ENCODE peak calls at places on chromosomes 3 and 15, in ten cellular contexts. A is stimulated activated CD8-positive, alpha-beta memory T cell treated with anti-CD3 and anti-CD28 coated beads, Interleukin-12 subunit alpha, Interleukin-12 subunit beta, amount 100 ng/mL, for 1 hour; S is iPS DF 19.7; L is M059J; T is non-pigmented ciliary epithelial cell; X is NCI-H1105 treated with DMSO at 0.1 percent for 48 hours; D is left ventricle myocardium inferior; H is glutamatergic neuron; W is A172; B is brain microvascular endothelial cell. Q is an unnamed sample.

GRCh38 chr15:70605606-70606410 is 157.6 kb downstream of the UACA start:
- DNase-seq in A (no peak), S (no peak), L (peak), T (no peak), X (peak), D (peak), H (no peak), W (peak), B (peak), Q (peak)

GRCh38 chr15:67146214-67146613 is 80.8 kb downstream of the SMAD3 start:
- DNase-seq in A (no peak), S (no peak), L (peak), T (no peak), X (no peak), D (peak), H (peak), W (peak), B (peak), Q (peak)

GRCh38 chr3:59540241-59540640 is 490.4 kb upstream of the CFAP20DC start:
- DNase-seq in A (no peak), S (no peak), L (peak), T (peak), X (no peak), D (no peak), H (no peak), W (no peak), B (peak), Q (no peak)

GRCh38 chr15:85587707-85588441 is 206.9 kb downstream of the KLHL25 start:
- DNase-seq in A (no peak), S (no peak), L (peak), T (peak), X (no peak), D (no peak), H (no peak), W (peak), B (peak), Q (no peak)

GRCh38 chr3:16508591-16508995 is 4.9 kb downstream of the RFTN1 start:
- DNase-seq in A (no peak), S (no peak), L (no peak), T (no peak), X (no peak), D (no peak), H (no peak), W (no peak), B (no peak), Q (no peak)

GRCh38 chr15:83837946-83838571 is 184.1 kb downstream of the ADAMTSL3 start:
- DNase-seq in A (no peak), S (no peak), L (peak), T (no peak), X (peak), D (no peak), H (peak), W (peak), B (peak), Q (peak)

GRCh38 chr3:184815046-184815930 is 3.3 kb downstream of the VPS8 start:
- DNase-seq in A (no peak), S (no peak), L (peak), T (peak), X (no peak), D (no peak), H (no peak), W (peak), B (peak), Q (no peak)

GRCh38 chr3:120418866-120419490 is 31.8 kb downstream of the FSTL1 start:
- DNase-seq in A (no peak), S (peak), L (peak), T (no peak), X (peak), D (peak), H (peak), W (peak), B (peak), Q (no peak)

GRCh38 chr3:190150681-190151080 is 30.0 kb upstream of the P3H2 start:
- DNase-seq in A (no peak), S (no peak), L (no peak), T (no peak), X (no peak), D (no peak), H (no peak), W (no peak), B (no peak), Q (no peak)

GRCh38 chr15:37101634-37102314 is 1.4 kb upstream of the MEIS2 start:
- DNase-seq in A (no peak), S (no peak), L (peak), T (no peak), X (peak), D (peak), H (peak), W (peak), B (no peak), Q (peak)

GRCh38 chr3:61574854-61575253 is 13.5 kb downstream of the PTPRG start:
- DNase-seq in A (no peak), S (no peak), L (peak), T (peak), X (no peak), D (no peak), H (no peak), W (peak), B (peak), Q (no peak)

GRCh38 chr3:59783468-59783988 is 733.7 kb upstream of the CFAP20DC start:
- DNase-seq in A (no peak), S (no peak), L (peak), T (no peak), X (no peak), D (no peak), H (no peak), W (no peak), B (no peak), Q (no peak)

GRCh38 chr3:159196316-159196715 is 394.5 kb downstream of the MFSD1 start:
- DNase-seq in A (no peak), S (no peak), L (peak), T (no peak), X (no peak), D (no peak), H (no peak), W (no peak), B (no peak), Q (no peak)

GRCh38 chr3:155859859-155860258 is 5.6 kb upstream of the SLC33A1 start:
- DNase-seq in A (no peak), S (no peak), L (peak), T (no peak), X (peak), D (no peak), H (no peak), W (no peak), B (no peak), Q (no peak)

GRCh38 chr15:91867581-91868026 is 14.1 kb downstream of the SLCO3A1 start:
- DNase-seq in A (no peak), S (no peak), L (peak), T (peak), X (no peak), D (peak), H (no peak), W (peak), B (peak), Q (peak)

GRCh38 chr3:172626241-172626640 is 84.6 kb downstream of the NCEH1 start:
- DNase-seq in A (no peak), S (no peak), L (peak), T (no peak), X (no peak), D (no peak), H (no peak), W (peak), B (peak), Q (no peak)